ENCODE peak calls at places on chromosome 2, in four cellular contexts. U, S, N and Y are unnamed samples.
A peak's percentile ranks its signal among the peaks of the same experiment; 100 is the strongest.

GRCh38 chr2:225748606-225749005 is 349.1 kb downstream of the NYAP2 start:
- DNase-seq in S (no peak), U (no peak), N (no peak), Y (no peak)

GRCh38 chr2:11305958-11306357 is 38.5 kb downstream of the ROCK2 start:
- DNase-seq in N (no peak), U (no peak), S (peak; percentile 91), Y (no peak)

GRCh38 chr2:117983040-117983439 is 30.8 kb downstream of the CCDC93 start:
- DNase-seq in U (no peak), S (peak; percentile 31), N (no peak), Y (no peak)

GRCh38 chr2:37449686-37450392 is 105.4 kb downstream of the QPCT start:
- DNase-seq in S (peak; percentile 18), U (no peak), N (no peak), Y (no peak)

GRCh38 chr2:232436381-232437129 is 19.4 kb upstream of the ALPI start:
- DNase-seq in U (no peak), S (peak; percentile 5), N (no peak), Y (no peak)

GRCh38 chr2:206478340-206478739 is 35.0 kb downstream of the ADAM23 start:
- DNase-seq in N (no peak), U (no peak), S (no peak), Y (no peak)

GRCh38 chr2:26584191-26584590 is 57.0 kb downstream of the CIB4 start:
- DNase-seq in N (no peak), U (no peak), S (no peak), Y (no peak)

GRCh38 chr2:172408143-172408766 is 19.1 kb upstream of the ITGA6 start:
- DNase-seq in S (no peak), N (no peak), U (no peak), Y (no peak)

GRCh38 chr2:239297142-239298125 is 103.4 kb downstream of the HDAC4 start:
- DNase-seq in N (no peak), U (no peak), S (no peak), Y (no peak)